ENCODE peak calls at places on chromosomes 4 and X, in four cellular contexts. Y is HCT116, T is K562, E is HepG2. K is an unnamed sample.
A peak's percentile ranks its signal among the peaks of the same experiment; 100 is the strongest.

GRCh38 chr4:89152972-89153371 is 41.6 kb downstream of the TIGD2 start:
- DNase-seq in T (no peak), E (no peak), Y (no peak), K (no peak)

GRCh38 chr4:101019941-101020401 is 327.4 kb downstream of the PPP3CA start:
- DNase-seq in T (no peak), E (peak; percentile 25), Y (peak; percentile 90), K (no peak)

GRCh38 chrX:368811-369562 is 17.7 kb downstream of the PPP2R3B start:
- DNase-seq in T (peak; percentile 57), E (no peak), Y (no peak), K (no peak)

GRCh38 chrX:103658681-103659433 is 27.6 kb downstream of the MORF4L2 start:
- DNase-seq in E (peak; percentile 13), Y (no peak), T (no peak), K (no peak)

GRCh38 chr4:991451-992296 is 1.5 kb downstream of the SLC26A1 start:
- DNase-seq in E (no peak), Y (no peak), T (no peak), K (no peak)

GRCh38 chrX:120561634-120562568 is 1.1 kb upstream of the CUL4B start:
- DNase-seq in E (no peak), T (peak; percentile 16), Y (no peak), K (no peak)

GRCh38 chrX:13489451-13489850 is 80.0 kb upstream of the EGFL6 start:
- DNase-seq in E (no peak), T (peak; percentile 18), Y (no peak), K (no peak)

GRCh38 chrX:135741192-135741715 is 26.7 kb downstream of the CT45A3 start:
- DNase-seq in T (no peak), Y (no peak), E (no peak), K (no peak)

GRCh38 chr4:160848901-160849735 is 1314.7 kb downstream of the FSTL5 start:
- DNase-seq in Y (no peak), T (no peak), E (no peak), K (no peak)

GRCh38 chr4:38868055-38868965 is 704 bp downstream of the FAM114A1 start:
- DNase-seq in T (no peak), E (no peak), Y (no peak), K (no peak)

GRCh38 chr4:94251094-94251493 is 43.4 kb downstream of the SMARCAD1 start:
- DNase-seq in T (no peak), Y (no peak), E (no peak), K (no peak)

GRCh38 chr4:99413160-99413559 is 22.0 kb downstream of the ADH7 start:
- DNase-seq in Y (no peak), T (no peak), E (no peak), K (no peak)

GRCh38 chrX:24395775-24396174 is 35.3 kb downstream of the SUPT20HL1 start:
- DNase-seq in T (peak; percentile 54), E (peak; percentile 43), Y (peak; percentile 24), K (peak; percentile 28)

GRCh38 chrX:69618803-69619202 is 2.9 kb downstream of the EDA start:
- DNase-seq in Y (no peak), T (peak; percentile 3), E (peak; percentile 19), K (no peak)

GRCh38 chr4:15318621-15319348 is 109.0 kb upstream of the C1QTNF7 start:
- DNase-seq in T (no peak), E (no peak), Y (no peak), K (no peak)

GRCh38 chrX:54921427-54922021 is 900 bp downstream of the TRO start:
- DNase-seq in E (peak; percentile 40), Y (no peak), T (no peak), K (no peak)

GRCh38 chr4:40190880-40191815 is 5.7 kb upstream of the RHOH start:
- DNase-seq in E (peak; percentile 75), Y (no peak), T (no peak), K (peak; percentile 39)

GRCh38 chrX:81174286-81174685 is 27.4 kb downstream of the HMGN5 start:
- DNase-seq in T (peak; percentile 9), E (peak; percentile 3), Y (no peak), K (peak; percentile 22)

GRCh38 chr4:7156273-7157139 is 35.8 kb upstream of the SORCS2 start:
- DNase-seq in Y (no peak), T (peak; percentile 30), E (no peak), K (no peak)

GRCh38 chrX:79592259-79592658 is 225.1 kb upstream of the ITM2A start:
- DNase-seq in T (no peak), E (no peak), Y (no peak), K (no peak)

DNA sequence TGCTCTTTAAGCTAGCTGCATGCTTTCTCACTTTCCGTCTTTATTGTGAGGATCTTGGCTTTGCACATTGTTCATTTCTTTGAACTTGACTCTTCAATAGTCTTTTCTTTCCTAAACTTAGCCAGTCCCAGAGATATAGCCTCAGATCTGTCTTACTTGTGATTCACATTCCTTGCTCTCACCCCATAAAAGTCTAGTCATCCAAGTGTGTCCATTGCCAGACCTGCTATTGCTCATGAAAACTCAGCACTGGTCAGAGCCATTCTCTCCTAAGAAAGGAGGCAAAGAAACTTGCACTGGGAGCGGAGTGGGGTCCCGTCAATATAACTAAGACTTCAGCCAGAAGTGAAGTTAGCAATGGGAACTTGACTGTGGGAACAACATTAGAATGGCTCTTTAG is 275.0 kb upstream of the CTSO start:
- DNase-seq in Y (no peak), T (no peak), E (no peak), K (no peak)
- TF ChIP-seq TCF7L2 in Y (no peak), T (no peak), E (no peak), K (no peak)

GRCh38 chr4:19408488-19408887 is 843.2 kb upstream of the SLIT2 start:
- DNase-seq in Y (no peak), T (no peak), E (no peak), K (no peak)
- TF ChIP-seq REST in Y (no peak), T (no peak), E (no peak), K (no peak)

DNA sequence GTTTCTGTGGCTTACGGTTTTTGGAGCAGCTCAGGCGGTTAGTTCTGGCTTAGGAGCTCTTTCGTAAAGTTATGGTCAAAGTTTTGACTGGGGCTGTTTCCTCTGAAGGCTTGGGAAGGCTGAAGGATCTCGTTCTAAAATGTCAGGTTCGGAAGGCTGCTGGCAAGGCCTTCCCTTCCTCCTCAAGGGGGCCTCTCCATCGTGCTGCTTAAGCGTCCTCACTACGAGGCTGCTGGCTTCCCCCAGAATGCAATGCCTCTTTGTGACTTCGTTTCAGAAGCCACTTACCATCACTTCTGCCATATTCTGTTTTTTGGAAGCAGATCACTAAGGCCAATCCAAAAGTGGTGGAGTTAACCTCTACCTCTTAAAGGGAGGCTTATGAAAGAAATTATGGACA is 1196.4 kb upstream of the TENM3 start:
- DNase-seq in T (no peak), E (no peak), Y (no peak), K (no peak)
- TF ChIP-seq TCF7L2 in T (no peak), E (no peak), Y (no peak), K (no peak)

GRCh38 chr4:189129044-189129443 is 811.6 kb upstream of the FRG1 start:
- DNase-seq in Y (no peak), T (no peak), E (no peak), K (no peak)

GRCh38 chr4:189128341-189128740 is 812.3 kb upstream of the FRG1 start:
- DNase-seq in T (no peak), Y (no peak), E (no peak), K (no peak)

GRCh38 chr4:189136462-189136861 is 804.2 kb upstream of the FRG1 start:
- DNase-seq in T (no peak), E (no peak), Y (no peak), K (no peak)

GRCh38 chr4:189126040-189126439 is 814.6 kb upstream of the FRG1 start:
- DNase-seq in Y (no peak), T (no peak), E (no peak), K (no peak)

DNA sequence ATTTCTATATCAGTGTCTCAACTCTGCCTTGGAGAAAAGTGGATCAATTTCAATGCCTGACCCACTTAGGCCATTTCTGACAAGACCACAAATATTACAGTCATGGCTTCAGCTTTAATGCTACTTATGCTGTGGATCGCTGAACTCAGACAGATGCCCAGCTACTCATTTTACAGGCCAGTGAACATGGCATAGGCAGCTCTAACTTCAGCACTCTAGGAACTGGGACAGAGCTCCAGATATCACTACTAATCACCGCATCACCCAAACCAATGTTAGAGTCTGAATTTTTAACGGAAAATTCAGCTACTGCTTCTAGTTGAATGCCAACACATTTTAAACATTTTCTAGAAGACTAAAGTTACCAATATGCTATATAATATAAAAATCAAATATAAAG is 809.5 kb upstream of the FRG1 start:
- DNase-seq in Y (no peak), T (no peak), E (no peak), K (no peak)
- TF ChIP-seq REST in Y (peak; percentile 1), T (no peak), E (no peak), K (peak; percentile 30)

DNA sequence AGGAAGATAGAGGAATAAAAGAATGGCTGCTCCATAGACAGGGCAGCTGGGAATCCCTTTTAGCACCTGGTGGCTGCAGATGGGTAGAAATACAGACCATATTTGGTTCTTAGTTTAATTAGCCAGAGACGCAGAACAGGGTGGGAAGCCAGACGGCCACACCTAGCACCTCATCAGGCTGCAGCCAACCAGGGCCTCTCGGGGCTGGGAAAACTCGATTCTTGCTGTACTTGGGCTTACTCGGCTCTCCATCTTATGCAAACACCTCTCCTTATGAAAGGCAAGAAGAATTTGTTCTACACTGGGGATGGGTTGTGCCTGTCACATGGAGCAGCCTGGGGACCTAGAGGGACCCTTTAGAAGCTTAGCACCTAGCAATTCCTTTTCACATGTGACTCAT is 19.7 kb downstream of the IRAK1 start:
- DNase-seq in Y (no peak), E (no peak), T (no peak), K (no peak)
- TF ChIP-seq TCF7L2 in Y (no peak), E (no peak), T (no peak), K (no peak)

GRCh38 chr4:3074846-3075651 is 568 bp downstream of the HTT start:
- DNase-seq in E (peak; percentile 65), T (peak; percentile 85), Y (peak; percentile 27), K (no peak)
- TF ChIP-seq REST in E (no peak), T (no peak), Y (no peak), K (no peak)

DNA sequence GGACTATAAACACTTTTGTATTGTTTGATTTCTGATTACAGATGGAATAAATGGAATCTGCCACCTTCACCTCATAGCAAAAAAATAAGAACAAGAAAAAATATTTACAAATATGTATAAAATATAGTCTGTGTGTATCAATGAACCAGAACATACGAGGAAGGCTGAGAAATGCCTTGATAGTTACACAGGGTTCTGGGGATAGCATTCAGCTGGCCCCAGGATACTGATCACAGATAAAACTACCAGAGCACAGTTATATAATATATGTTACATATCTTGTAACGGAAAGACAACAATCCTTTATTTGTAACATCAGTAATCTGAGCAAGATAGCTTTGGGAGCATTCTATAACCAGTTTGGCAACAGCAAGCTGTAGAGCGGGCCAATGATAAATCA is 1075.1 kb upstream of the GRID2 start:
- DNase-seq in Y (no peak), T (no peak), E (no peak), K (no peak)
- TF ChIP-seq TCF7L2 in Y (no peak), T (no peak), E (no peak), K (no peak)

GRCh38 chr4:75939890-75940691 is 722 bp downstream of the NAAA start:
- DNase-seq in T (peak; percentile 76), Y (peak; percentile 36), E (peak; percentile 55), K (no peak)
- TF ChIP-seq REST in T (no peak), Y (no peak), E (no peak), K (no peak)

K was measured in Panc1.